ENCODE peak calls at places on chromosome 9, in six cellular contexts. M is psoas muscle, D is Caco-2, J is K562, X is breast epithelium, P is IMR-90. H is an unnamed sample. For H3K4me1, the result is how much of the 10 kb centered on the place peaks cover.

GRCh38 chr9:78121488-78121887 is 89.9 kb upstream of the GNAQ start:
- DNase-seq in D (no peak), P (peak), M (peak), X (peak), J (peak), H (peak)

GRCh38 chr9:137814436-137814835 is 63.1 kb upstream of the CACNA1B start:
- DNase-seq in D (no peak), P (no peak), J (no peak), M (no peak), X (no peak), H (peak)

GRCh38 chr9:21810388-21810787 is 8.0 kb downstream of the MTAP start:
- DNase-seq in J (no peak), X (no peak), M (no peak), P (peak), D (no peak), H (no peak)

GRCh38 chr9:122819326-122819725 is 9.1 kb downstream of the PDCL start:
- DNase-seq in J (no peak), P (peak), X (no peak), M (no peak), D (no peak), H (no peak)

GRCh38 chr9:68749135-68749534 is 44.1 kb downstream of the PIP5K1B start:
- DNase-seq in D (no peak), P (no peak), M (no peak), J (no peak), X (no peak), H (no peak)

GRCh38 chr9:130536594-130537215 is 42.7 kb upstream of the FUBP3 start:
- DNase-seq in J (peak), X (no peak), D (no peak), M (no peak), P (no peak), H (no peak)

GRCh38 chr9:32701321-32702022 is 66.0 kb upstream of the TAF1L start:
- DNase-seq in M (no peak), D (no peak), P (peak), J (no peak), X (no peak), H (no peak)

GRCh38 chr9:7216004-7216821 is 458.4 kb downstream of the KDM4C start:
- DNase-seq in M (no peak), X (no peak), P (peak), D (no peak), J (no peak), H (no peak)

GRCh38 chr9:92184041-92184564 is 68.9 kb upstream of the SPTLC1 start:
- DNase-seq in D (no peak), X (no peak), P (no peak), M (no peak), J (no peak), H (no peak)

GRCh38 chr9:120680161-120680560 is 34.1 kb downstream of the MEGF9 start:
- DNase-seq in M (no peak), D (no peak), J (no peak), X (no peak), P (no peak), H (no peak)
- H3K4me1 ChIP-seq in M (under half), D (under half), J (under half), X (under half), P (under half), H (under half)

GRCh38 chr9:73264636-73265035 is 113.0 kb downstream of the ANXA1 start:
- DNase-seq in D (no peak), P (no peak), X (no peak), M (no peak), J (no peak), H (no peak)

GRCh38 chr9:73270967-73271722 is 119.5 kb downstream of the ANXA1 start:
- DNase-seq in P (peak), M (no peak), D (no peak), X (no peak), J (peak), H (no peak)

GRCh38 chr9:73265876-73266275 is 114.2 kb downstream of the ANXA1 start:
- DNase-seq in X (no peak), P (no peak), J (no peak), M (no peak), D (no peak), H (no peak)

DNA sequence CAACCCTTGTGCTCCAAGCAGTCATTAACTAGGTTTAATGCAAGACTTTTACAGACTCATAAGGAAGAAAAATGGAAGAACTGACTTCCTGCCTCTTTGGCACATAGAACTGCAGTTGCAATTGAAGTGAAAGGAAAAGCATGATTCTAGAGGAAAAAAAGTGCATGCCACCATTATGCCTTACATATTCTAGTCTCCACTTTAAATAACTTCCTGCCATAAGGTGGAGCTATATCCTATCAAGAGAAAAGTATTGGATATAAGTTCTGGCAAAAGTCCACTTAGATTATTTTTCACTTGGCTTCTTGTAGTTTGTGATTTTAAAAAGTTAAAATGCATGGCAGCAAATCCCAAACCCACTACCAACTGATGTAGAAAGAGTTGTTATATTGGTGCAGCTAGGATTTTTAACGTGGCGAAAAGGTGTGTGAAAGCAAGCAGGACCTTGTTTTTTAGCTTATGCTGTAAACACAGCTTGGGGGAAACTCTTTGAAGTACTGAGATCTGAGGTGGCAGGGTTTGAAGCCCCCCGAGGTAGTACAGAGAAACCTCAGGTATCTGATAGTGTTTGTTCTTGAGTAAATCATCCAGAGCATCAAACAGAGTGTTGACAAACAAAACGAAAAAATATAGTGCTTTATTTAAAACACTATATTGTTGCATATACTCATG is 117.9 kb downstream of the ANXA1 start:
- DNase-seq in M (no peak), D (no peak), P (peak), J (peak), X (no peak), H (no peak)
- TF ChIP-seq CTCF in M (no peak), D (no peak), P (peak), J (peak), X (no peak), H (no peak)

GRCh38 chr9:35731415-35732184 is 395 bp downstream of the TLN1 start:
- DNase-seq in X (no peak), M (no peak), D (no peak), J (peak), P (no peak), H (no peak)

GRCh38 chr9:35732185-35733108 is at the start of the genes CREB3 and TLN1:
- DNase-seq in J (peak), X (peak), M (peak), D (peak), P (peak), H (peak)

GRCh38 chr9:35736201-35736633 is 3.8 kb downstream of the CREB3 start:
- DNase-seq in D (peak), X (peak), J (peak), M (peak), P (peak), H (no peak)

GRCh38 chr9:35733109-35733541 is 659 bp downstream of the CREB3 start:
- DNase-seq in P (peak), M (no peak), X (no peak), J (peak), D (peak), H (no peak)

DNA sequence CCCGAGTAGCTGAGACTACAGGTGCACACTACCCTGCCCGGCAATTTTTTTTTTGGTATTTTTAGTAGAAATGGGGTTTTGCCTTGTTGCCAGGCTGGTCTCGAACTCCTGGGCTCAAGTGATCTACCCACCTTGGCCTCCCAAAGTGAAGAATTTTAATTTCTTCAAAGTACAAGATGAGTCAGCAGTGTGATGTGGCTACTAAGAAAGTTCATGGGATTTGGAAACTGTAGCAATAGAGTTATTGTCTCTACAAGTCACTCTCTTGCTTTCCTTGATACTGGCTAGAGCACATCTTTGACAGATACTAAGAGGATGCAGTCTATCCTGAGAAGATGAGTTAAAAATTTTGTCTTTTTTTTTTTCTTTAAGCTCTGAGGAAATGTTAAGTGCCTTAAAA is 1.6 kb downstream of the CREB3 start:
- DNase-seq in X (no peak), M (no peak), J (no peak), D (no peak), P (peak), H (no peak)
- H3K4me1 ChIP-seq in X (under half), M (under half), J (under half), D (under half), P (under half), H (under half)

DNA sequence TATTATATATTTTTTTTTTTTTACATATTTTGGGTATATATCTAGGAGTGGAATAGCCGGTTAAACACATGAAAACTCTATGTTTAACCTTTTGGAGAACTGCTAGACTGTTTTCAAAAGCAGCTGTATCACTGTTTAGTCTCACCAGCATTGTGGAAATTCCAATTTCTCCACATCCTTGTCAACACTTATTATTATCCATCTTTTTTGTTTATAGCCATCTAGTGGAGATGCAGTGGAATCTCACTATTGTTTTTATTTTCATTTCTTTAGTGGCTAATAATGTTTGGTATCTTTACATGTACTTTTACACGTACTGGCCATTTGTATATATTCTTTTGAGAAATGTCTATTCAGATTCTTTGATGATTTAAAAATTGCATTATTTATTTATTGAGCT is 22.7 kb upstream of the CCDC180 start:
- DNase-seq in P (no peak), X (no peak), M (no peak), D (no peak), J (no peak), H (no peak)
- TF ChIP-seq CTCF in P (peak), X (no peak), M (no peak), D (no peak), J (peak), H (no peak)

GRCh38 chr9:14247577-14247976 is 66.4 kb downstream of the NFIB start:
- DNase-seq in X (no peak), J (no peak), P (no peak), D (no peak), M (no peak), H (no peak)
- H3K4me1 ChIP-seq in X (under half), J (under half), P (under half), D (under half), M (under half), H (under half)

GRCh38 chr9:114377046-114377445 is 10.7 kb downstream of the AKNA start:
- DNase-seq in J (no peak), P (no peak), X (no peak), D (no peak), M (no peak), H (no peak)

GRCh38 chr9:114380988-114381387 is 6.8 kb downstream of the AKNA start:
- DNase-seq in M (no peak), P (no peak), J (no peak), D (no peak), X (no peak), H (no peak)

GRCh38 chr9:114376586-114376985 is 11.2 kb downstream of the AKNA start:
- DNase-seq in X (no peak), P (no peak), M (no peak), J (no peak), D (no peak), H (no peak)

GRCh38 chr9:114378016-114378415 is 9.8 kb downstream of the AKNA start:
- DNase-seq in J (no peak), M (no peak), X (no peak), D (no peak), P (no peak), H (no peak)

DNA sequence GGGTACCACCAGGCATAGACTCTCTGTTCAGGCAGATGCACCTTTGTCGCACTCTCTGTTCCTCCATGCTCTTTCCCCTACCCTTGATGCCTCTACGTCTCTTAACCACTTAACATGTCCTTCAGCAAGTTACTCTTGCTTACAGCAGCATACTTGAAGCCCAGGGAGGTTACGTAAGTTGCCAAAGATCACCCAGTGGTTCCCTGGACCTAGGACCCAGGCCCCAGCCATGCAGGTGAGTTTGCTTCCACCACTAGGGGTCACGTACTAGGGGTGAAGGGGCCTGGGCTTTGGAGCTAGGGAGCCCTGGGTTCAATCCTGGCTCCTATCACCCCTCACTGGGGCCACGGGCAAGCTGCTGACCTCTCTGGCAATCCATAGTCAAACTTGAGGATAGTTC is 8.9 kb downstream of the AKNA start:
- DNase-seq in D (no peak), X (no peak), J (no peak), M (no peak), P (no peak), H (no peak)
- TF ChIP-seq CTCF in D (no peak), X (no peak), J (no peak), M (no peak), P (no peak), H (no peak)

H was measured in kidney.